ENCODE peak calls at places on chromosomes 7 and 10, in six cellular contexts. One of them, this sample, is unnamed.
A peak's percentile ranks its signal among the peaks of the same experiment; 100 is the strongest.

GRCh38 chr10:22552888-22553378 is 161.4 kb downstream of the PIP4K2A start:
- DNase-seq in central memory CD4-positive, alpha-beta T cell: no peak
- DNase-seq in AG08395: no peak
- DNase-seq in posterior cingulate gyrus: no peak
- DNase-seq in mesenteric fat pad: no peak
- DNase-seq in stimulated activated CD8-positive, alpha-beta memory T cell treated with anti-CD3 and anti-CD28 coated beads, Interleukin-7, amount 100 ng/mL, for 24 hours: no peak
- DNase-seq in this sample: no peak

GRCh38 chr10:69230128-69230527 is 10.0 kb downstream of the HKDC1 start:
- DNase-seq in central memory CD4-positive, alpha-beta T cell: no peak
- DNase-seq in AG08395: no peak
- DNase-seq in posterior cingulate gyrus: no peak
- DNase-seq in mesenteric fat pad: no peak
- DNase-seq in stimulated activated CD8-positive, alpha-beta memory T cell treated with anti-CD3 and anti-CD28 coated beads, Interleukin-7, amount 100 ng/mL, for 24 hours: no peak
- DNase-seq in this sample: no peak

GRCh38 chr10:6721480-6721879 is 141.4 kb upstream of the PRKCQ start:
- DNase-seq in central memory CD4-positive, alpha-beta T cell: no peak
- DNase-seq in AG08395: peak; percentile 95
- DNase-seq in posterior cingulate gyrus: no peak
- DNase-seq in mesenteric fat pad: no peak
- DNase-seq in stimulated activated CD8-positive, alpha-beta memory T cell treated with anti-CD3 and anti-CD28 coated beads, Interleukin-7, amount 100 ng/mL, for 24 hours: no peak
- DNase-seq in this sample: no peak

GRCh38 chr7:95511716-95512260 is 26.0 kb downstream of the ASB4 start:
- DNase-seq in central memory CD4-positive, alpha-beta T cell: peak; percentile 10
- DNase-seq in AG08395: peak; percentile 67
- DNase-seq in posterior cingulate gyrus: peak; percentile 89
- DNase-seq in mesenteric fat pad: no peak
- DNase-seq in stimulated activated CD8-positive, alpha-beta memory T cell treated with anti-CD3 and anti-CD28 coated beads, Interleukin-7, amount 100 ng/mL, for 24 hours: peak; percentile 12
- DNase-seq in this sample: peak; percentile 30

GRCh38 chr10:103833731-103834365 is 21.5 kb downstream of the SH3PXD2A start:
- DNase-seq in central memory CD4-positive, alpha-beta T cell: no peak
- DNase-seq in AG08395: peak; percentile 26
- DNase-seq in posterior cingulate gyrus: peak; percentile 62
- DNase-seq in mesenteric fat pad: no peak
- DNase-seq in stimulated activated CD8-positive, alpha-beta memory T cell treated with anti-CD3 and anti-CD28 coated beads, Interleukin-7, amount 100 ng/mL, for 24 hours: no peak
- DNase-seq in this sample: no peak

GRCh38 chr7:157116762-157117161 is 22.0 kb upstream of the UBE3C start:
- DNase-seq in central memory CD4-positive, alpha-beta T cell: no peak
- DNase-seq in AG08395: no peak
- DNase-seq in posterior cingulate gyrus: peak; percentile 22
- DNase-seq in mesenteric fat pad: peak; percentile 14
- DNase-seq in stimulated activated CD8-positive, alpha-beta memory T cell treated with anti-CD3 and anti-CD28 coated beads, Interleukin-7, amount 100 ng/mL, for 24 hours: no peak
- DNase-seq in this sample: no peak

GRCh38 chr10:54125098-54125747 is 675.8 kb downstream of the PCDH15 start:
- DNase-seq in central memory CD4-positive, alpha-beta T cell: no peak
- DNase-seq in AG08395: no peak
- DNase-seq in posterior cingulate gyrus: no peak
- DNase-seq in mesenteric fat pad: no peak
- DNase-seq in stimulated activated CD8-positive, alpha-beta memory T cell treated with anti-CD3 and anti-CD28 coated beads, Interleukin-7, amount 100 ng/mL, for 24 hours: no peak
- DNase-seq in this sample: no peak

GRCh38 chr7:98250789-98251188 is 1.2 kb downstream of the TECPR1 start:
- DNase-seq in central memory CD4-positive, alpha-beta T cell: peak; percentile 59
- DNase-seq in AG08395: no peak
- DNase-seq in posterior cingulate gyrus: no peak
- DNase-seq in mesenteric fat pad: no peak
- DNase-seq in stimulated activated CD8-positive, alpha-beta memory T cell treated with anti-CD3 and anti-CD28 coated beads, Interleukin-7, amount 100 ng/mL, for 24 hours: no peak
- DNase-seq in this sample: no peak

GRCh38 chr7:114900127-114900526 is 21.8 kb upstream of the MDFIC start:
- DNase-seq in central memory CD4-positive, alpha-beta T cell: no peak
- DNase-seq in AG08395: no peak
- DNase-seq in posterior cingulate gyrus: no peak
- DNase-seq in mesenteric fat pad: no peak
- DNase-seq in stimulated activated CD8-positive, alpha-beta memory T cell treated with anti-CD3 and anti-CD28 coated beads, Interleukin-7, amount 100 ng/mL, for 24 hours: no peak
- DNase-seq in this sample: no peak

This sample was measured in occipital lobe.